ENCODE peak calls at places on chromosome 19, in six cellular contexts. N is Peyer's patch, P is HCT116, Y is transverse colon, I is IMR-90, K is body of pancreas. O is an unnamed sample.

GRCh38 chr19:16914421-16914820 is 25.6 kb downstream of the F2RL3 start:
- DNase-seq in K (no peak), I (no peak), P (no peak), Y (no peak), N (no peak), O (no peak)

GRCh38 chr19:11984986-11985385 is 20.1 kb downstream of the ZNF763 start:
- DNase-seq in P (no peak), I (no peak), N (no peak), Y (no peak), K (no peak), O (no peak)

GRCh38 chr19:3142292-3142670 is 6.4 kb downstream of the GNA15 start:
- DNase-seq in P (peak), I (peak), K (no peak), Y (no peak), N (no peak), O (no peak)

GRCh38 chr19:6801397-6802086 is 29.0 kb downstream of the VAV1 start:
- DNase-seq in I (no peak), Y (peak), N (peak), K (peak), P (peak), O (peak)

GRCh38 chr19:33368074-33368864 is 5.2 kb upstream of the CEBPG start:
- DNase-seq in Y (no peak), I (peak), P (no peak), N (no peak), K (no peak), O (no peak)

GRCh38 chr19:1917926-1918325 is 12.7 kb downstream of the ADAT3 start:
- DNase-seq in Y (no peak), N (no peak), K (no peak), I (no peak), P (no peak), O (no peak)

GRCh38 chr19:11179716-11180297 is 17.5 kb downstream of the KANK2 start:
- DNase-seq in I (no peak), N (no peak), Y (no peak), K (no peak), P (no peak), O (no peak)

GRCh38 chr19:38769635-38770211 is 3.6 kb downstream of the LGALS7 start:
- DNase-seq in Y (peak), N (peak), P (peak), I (peak), K (peak), O (peak)

GRCh38 chr19:18645035-18645511 is 8.2 kb downstream of the KLHL26 start:
- DNase-seq in I (no peak), N (no peak), P (no peak), Y (no peak), K (no peak), O (no peak)

GRCh38 chr19:4582980-4583842 is 23.7 kb upstream of the SEMA6B start:
- DNase-seq in Y (no peak), K (no peak), P (no peak), I (no peak), N (no peak), O (no peak)

GRCh38 chr19:12859546-12859945 is 21.2 kb downstream of the MAST1 start:
- DNase-seq in I (peak), N (no peak), Y (no peak), K (no peak), P (no peak), O (no peak)

GRCh38 chr19:10766681-10767201 is 48.9 kb downstream of the DNM2 start:
- DNase-seq in N (peak), Y (no peak), K (peak), I (peak), P (no peak), O (no peak)

GRCh38 chr19:13849991-13850909 is 26.7 kb upstream of the NANOS3 start:
- DNase-seq in Y (peak), P (no peak), K (peak), I (peak), N (peak), O (no peak)

GRCh38 chr19:12703056-12703455 is 6.6 kb upstream of the FBXW9 start:
- DNase-seq in Y (no peak), K (no peak), I (peak), N (no peak), P (peak), O (no peak)

GRCh38 chr19:19385900-19386339 is 19.6 kb upstream of the GATAD2A start:
- DNase-seq in P (no peak), Y (no peak), I (no peak), N (no peak), K (no peak), O (no peak)

GRCh38 chr19:7904074-7905020 is 670 bp downstream of the MAP2K7 start:
- DNase-seq in K (no peak), P (no peak), Y (peak), I (no peak), N (no peak), O (no peak)
- TF ChIP-seq POLR2A in K (no peak), P (no peak), Y (no peak), I (no peak), N (no peak), O (no peak)

GRCh38 chr19:53965091-53965490 is 2.4 kb downstream of the CACNG8 start:
- DNase-seq in I (no peak), K (no peak), Y (no peak), N (no peak), P (no peak), O (no peak)
- H3K4me3 ChIP-seq in I (no peak), K (no peak), Y (no peak), N (no peak), P (no peak), O (peak)

GRCh38 chr19:43595605-43595998 is 332 bp downstream of the IRGQ start:
- DNase-seq in N (no peak), K (no peak), P (no peak), I (no peak), Y (peak), O (no peak)

GRCh38 chr19:43594081-43594697 is 1.7 kb downstream of the IRGQ start:
- DNase-seq in P (no peak), N (no peak), Y (no peak), I (no peak), K (no peak), O (no peak)

GRCh38 chr19:43594710-43595604 is 977 bp downstream of the IRGQ start:
- DNase-seq in P (peak), I (peak), N (peak), K (peak), Y (peak), O (no peak)

GRCh38 chr19:43596842-43597461 is 557 bp downstream of the ZNF576 start:
- DNase-seq in I (peak), N (no peak), K (no peak), P (no peak), Y (no peak), O (no peak)

DNA sequence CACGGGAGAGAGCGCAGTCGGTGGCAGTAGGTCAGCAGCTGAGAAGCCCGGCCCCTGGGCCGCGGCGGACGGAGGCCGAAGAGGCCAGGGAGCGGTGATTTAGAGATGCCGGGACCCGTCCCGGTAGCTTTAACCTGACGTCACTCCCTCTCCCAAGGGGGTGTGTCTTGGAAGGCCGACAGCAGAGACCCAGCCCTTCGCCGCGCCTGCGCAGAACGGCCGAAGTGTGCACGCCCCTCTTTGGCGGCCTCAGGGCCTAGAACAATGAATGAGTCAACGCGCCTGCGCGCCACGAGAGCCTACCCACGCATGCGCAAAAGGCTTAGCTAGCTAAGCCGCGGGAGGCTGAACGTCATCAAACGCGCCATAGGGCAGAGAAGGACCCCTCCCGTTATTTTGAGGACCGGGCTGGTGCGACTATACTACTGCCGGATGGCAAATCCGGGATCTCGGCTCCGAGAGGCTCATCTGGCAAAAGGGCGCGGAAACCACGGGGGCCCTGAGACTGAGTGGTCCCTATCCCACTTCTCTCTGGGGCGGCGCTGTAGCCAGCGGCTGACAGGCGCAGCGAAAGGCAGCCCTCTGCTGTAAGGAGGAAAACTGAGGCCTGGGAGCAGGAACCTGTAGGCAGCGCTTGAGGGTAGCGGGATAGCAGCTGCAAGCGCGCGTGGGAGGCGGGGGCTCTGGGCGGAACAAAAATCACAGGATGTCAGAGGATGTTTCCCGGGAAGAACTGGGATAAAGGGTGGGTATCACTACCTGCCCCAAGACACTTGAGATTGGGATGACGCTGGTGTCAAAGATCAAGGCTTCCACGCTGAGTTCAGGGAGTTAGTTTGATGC is at the start of the genes IRGQ and ZNF576:
- DNase-seq in I (peak), K (peak), Y (peak), N (peak), P (peak), O (peak)
- TF ChIP-seq POLR2A in I (peak), K (peak), Y (peak), N (peak), P (peak), O (peak)

DNA sequence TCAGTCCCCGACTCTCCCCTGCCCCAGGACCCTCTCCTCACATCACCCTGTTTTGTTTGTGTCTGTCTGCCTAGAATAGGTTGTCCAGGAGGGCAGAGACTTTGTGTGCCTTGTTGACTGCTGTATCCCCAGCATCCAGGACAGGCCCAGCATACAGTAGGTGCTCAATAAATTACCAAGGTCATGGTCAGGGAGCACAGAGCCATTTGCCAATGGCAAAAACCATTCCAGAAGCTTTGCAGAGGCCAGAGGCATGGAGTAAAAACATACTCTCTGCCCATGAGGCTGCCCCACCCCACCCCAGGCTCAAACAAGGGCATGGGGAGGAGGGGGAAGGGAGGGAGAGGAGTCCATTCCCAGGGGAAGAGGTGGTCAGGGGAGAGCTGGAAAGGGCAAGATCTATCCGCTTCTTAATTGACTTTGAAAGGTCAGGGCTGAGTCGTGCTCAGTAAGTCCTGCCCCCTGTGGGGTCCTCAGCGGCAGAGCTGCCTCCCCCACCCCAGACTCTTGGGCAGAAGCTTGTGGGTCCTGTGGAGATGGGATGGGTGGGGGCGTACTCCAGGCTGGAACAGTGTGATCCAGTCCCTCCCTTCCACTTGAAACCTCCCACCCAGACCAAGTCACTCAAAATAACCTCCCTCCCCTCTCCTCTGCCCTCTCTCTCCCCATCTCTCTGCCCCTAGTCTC is 4.4 kb downstream of the GPR4 start:
- DNase-seq in Y (no peak), N (no peak), P (no peak), K (no peak), I (no peak), O (no peak)
- H3K4me3 ChIP-seq in Y (no peak), N (no peak), P (no peak), K (no peak), I (no peak), O (peak)

DNA sequence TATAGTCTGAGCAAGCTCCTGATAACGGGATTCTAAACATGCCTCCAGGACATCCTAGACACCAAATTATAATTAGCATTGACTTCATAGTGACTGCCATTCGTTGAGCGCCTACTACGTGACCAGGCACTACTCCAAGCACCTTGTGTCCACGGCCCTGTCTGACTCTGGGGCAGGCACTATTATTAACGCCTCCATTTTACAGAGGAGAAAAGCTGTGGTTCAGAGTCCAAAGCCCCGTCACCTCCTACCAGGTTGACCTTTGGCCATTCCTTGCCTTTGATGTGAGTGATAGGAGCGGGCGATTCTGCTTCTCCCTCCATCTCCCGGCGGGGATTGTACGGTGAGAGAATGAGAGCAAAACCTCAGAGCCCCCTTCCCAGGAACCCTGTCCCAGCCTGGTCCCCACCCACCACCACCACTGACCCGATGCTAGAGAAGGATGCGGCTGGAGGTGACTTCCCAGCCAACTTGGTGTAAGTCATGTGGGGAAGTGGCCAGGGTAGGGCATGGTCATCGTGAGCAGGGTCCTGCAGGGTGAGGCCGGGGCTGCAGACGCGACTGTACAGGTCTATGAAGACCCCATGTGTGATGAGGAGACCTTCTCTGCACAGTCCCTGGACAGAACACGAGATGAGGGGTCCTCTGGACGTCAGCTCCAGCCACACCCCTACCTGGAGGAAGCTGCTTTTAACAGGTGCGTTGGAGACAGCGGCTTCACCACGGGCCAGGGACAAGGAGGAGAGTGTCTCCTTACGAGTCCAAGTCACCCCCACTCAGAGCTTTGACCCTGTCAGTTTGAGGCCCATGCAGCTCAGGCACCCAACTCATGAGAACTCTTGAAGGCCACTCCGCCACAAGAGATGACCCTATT is at the start of gene IGSF23:
- DNase-seq in I (no peak), Y (peak), K (no peak), N (peak), P (no peak), O (no peak)
- TF ChIP-seq POLR2A in I (no peak), Y (no peak), K (no peak), N (peak), P (no peak), O (no peak)

DNA sequence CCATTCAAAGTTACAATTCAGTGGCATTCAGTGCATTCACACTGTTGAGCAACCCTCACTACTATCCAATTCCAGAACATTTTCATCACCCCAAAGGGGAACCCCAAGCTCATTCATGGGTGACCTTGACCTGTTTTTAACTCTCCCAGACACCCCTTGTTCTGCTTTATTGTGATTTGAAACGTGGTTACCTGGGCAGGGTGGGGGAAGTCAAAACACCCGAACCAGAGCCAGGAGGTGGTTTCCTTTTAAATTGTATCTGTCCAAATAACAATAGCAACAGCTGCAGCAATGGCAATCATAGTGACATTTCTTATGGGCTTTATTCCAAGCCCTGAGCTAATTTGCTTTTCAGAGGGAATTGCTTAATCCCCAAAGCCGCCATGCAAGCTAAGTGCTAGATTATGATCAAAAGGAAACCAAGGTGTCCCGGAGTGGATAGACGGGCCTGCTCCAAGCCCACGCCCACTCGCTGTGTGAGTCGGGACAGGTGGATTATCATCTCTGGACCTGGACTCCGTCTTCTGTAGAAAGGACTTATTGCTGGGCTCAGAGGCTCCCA is 6.1 kb downstream of the PTGIR start:
- DNase-seq in Y (no peak), P (no peak), I (peak), N (no peak), K (peak), O (no peak)
- H3K4me3 ChIP-seq in Y (no peak), P (no peak), I (no peak), N (no peak), K (no peak), O (no peak)

GRCh38 chr19:48121909-48122371 is 11.3 kb upstream of the PLA2G4C start:
- DNase-seq in I (no peak), Y (no peak), P (no peak), K (no peak), N (no peak), O (no peak)
- TF ChIP-seq POLR2A in I (no peak), Y (no peak), P (no peak), K (no peak), N (no peak), O (no peak)